ENCODE peak calls at places on chromosomes 16 and 17, in six cellular contexts. One of them, this sample, is unnamed. For H3K4me1, the result is how much of the 10 kb centered on the place peaks cover.

GRCh38 chr17:43823350-43824084 is 9.4 kb downstream of the MPP3 start:
- DNase-seq in pancreas: no peak
- DNase-seq in transverse colon: peak
- DNase-seq in GM23338: no peak
- DNase-seq in fibroblast of lung: no peak
- DNase-seq in prostate gland: peak
- DNase-seq in this sample: peak

GRCh38 chr17:80347948-80348351 is 67.0 kb upstream of the ENDOV start:
- DNase-seq in pancreas: no peak
- DNase-seq in transverse colon: no peak
- DNase-seq in GM23338: no peak
- DNase-seq in fibroblast of lung: no peak
- DNase-seq in prostate gland: no peak
- DNase-seq in this sample: no peak

GRCh38 chr17:48160177-48160967 is 52.8 kb downstream of the SNX11 start:
- DNase-seq in pancreas: peak
- DNase-seq in transverse colon: peak
- DNase-seq in GM23338: peak
- DNase-seq in fibroblast of lung: no peak
- DNase-seq in prostate gland: no peak
- DNase-seq in this sample: no peak

GRCh38 chr16:81036751-81037350 is 1.2 kb downstream of the ATMIN start:
- DNase-seq in pancreas: no peak
- DNase-seq in transverse colon: no peak
- DNase-seq in GM23338: no peak
- DNase-seq in fibroblast of lung: no peak
- DNase-seq in prostate gland: no peak
- DNase-seq in this sample: no peak

GRCh38 chr17:76140661-76141211 is 309 bp downstream of the FOXJ1 start:
- DNase-seq in pancreas: no peak
- DNase-seq in transverse colon: no peak
- DNase-seq in GM23338: peak
- DNase-seq in fibroblast of lung: no peak
- DNase-seq in prostate gland: no peak
- DNase-seq in this sample: no peak

GRCh38 chr16:15509051-15509592 is 74.7 kb downstream of the BMERB1 start:
- DNase-seq in pancreas: no peak
- DNase-seq in transverse colon: no peak
- DNase-seq in GM23338: peak
- DNase-seq in fibroblast of lung: no peak
- DNase-seq in prostate gland: no peak
- DNase-seq in this sample: peak

GRCh38 chr17:83125515-83126274 is 46.3 kb downstream of the METRNL start:
- DNase-seq in pancreas: no peak
- DNase-seq in transverse colon: peak
- DNase-seq in GM23338: no peak
- DNase-seq in fibroblast of lung: no peak
- DNase-seq in prostate gland: no peak
- DNase-seq in this sample: peak

GRCh38 chr17:78114831-78115723 is 13.5 kb downstream of the TMC6 start:
- DNase-seq in pancreas: no peak
- DNase-seq in transverse colon: no peak
- DNase-seq in GM23338: no peak
- DNase-seq in fibroblast of lung: no peak
- DNase-seq in prostate gland: peak
- DNase-seq in this sample: no peak

GRCh38 chr17:55664287-55664686 is 58.4 kb downstream of the TMEM100 start:
- DNase-seq in pancreas: no peak
- DNase-seq in transverse colon: no peak
- DNase-seq in GM23338: no peak
- DNase-seq in fibroblast of lung: no peak
- DNase-seq in prostate gland: no peak
- DNase-seq in this sample: no peak

GRCh38 chr16:1296688-1297412 is 12.6 kb upstream of the UBE2I start:
- DNase-seq in pancreas: peak
- DNase-seq in transverse colon: peak
- DNase-seq in GM23338: no peak
- DNase-seq in fibroblast of lung: no peak
- DNase-seq in prostate gland: peak
- DNase-seq in this sample: no peak

GRCh38 chr17:77435272-77436057 is 294.7 kb downstream of the SEC14L1 start:
- DNase-seq in pancreas: no peak
- DNase-seq in transverse colon: no peak
- DNase-seq in GM23338: no peak
- DNase-seq in fibroblast of lung: no peak
- DNase-seq in prostate gland: no peak
- DNase-seq in this sample: no peak

GRCh38 chr17:50388728-50389127 is 8.6 kb downstream of the LRRC59 start:
- DNase-seq in pancreas: no peak
- DNase-seq in transverse colon: no peak
- DNase-seq in GM23338: no peak
- DNase-seq in fibroblast of lung: no peak
- DNase-seq in prostate gland: no peak
- DNase-seq in this sample: no peak

GRCh38 chr17:79792984-79793923 is 3.6 kb downstream of the CBX8 start:
- DNase-seq in pancreas: no peak
- DNase-seq in transverse colon: no peak
- DNase-seq in GM23338: peak
- DNase-seq in fibroblast of lung: peak
- DNase-seq in prostate gland: no peak
- DNase-seq in this sample: no peak

GRCh38 chr17:63751806-63752205 is 10.2 kb upstream of the STRADA start:
- DNase-seq in pancreas: no peak
- DNase-seq in transverse colon: no peak
- DNase-seq in GM23338: no peak
- DNase-seq in fibroblast of lung: no peak
- DNase-seq in prostate gland: no peak
- DNase-seq in this sample: no peak

GRCh38 chr16:50407351-50407750 is 38.6 kb upstream of the BRD7 start:
- DNase-seq in pancreas: no peak
- DNase-seq in transverse colon: no peak
- DNase-seq in GM23338: peak
- DNase-seq in fibroblast of lung: no peak
- DNase-seq in prostate gland: no peak
- DNase-seq in this sample: no peak

GRCh38 chr17:7885357-7886226 is 3.0 kb upstream of the CHD3 start:
- DNase-seq in pancreas: peak
- DNase-seq in transverse colon: peak
- DNase-seq in GM23338: peak
- DNase-seq in fibroblast of lung: peak
- DNase-seq in prostate gland: peak
- DNase-seq in this sample: peak

GRCh38 chr17:725746-726145 is 6.7 kb upstream of the TLCD3A start:
- DNase-seq in pancreas: no peak
- DNase-seq in transverse colon: no peak
- DNase-seq in GM23338: no peak
- DNase-seq in fibroblast of lung: no peak
- DNase-seq in prostate gland: no peak
- DNase-seq in this sample: no peak

GRCh38 chr16:9090101-9090959 is 1.1 kb upstream of the HAPSTR1 start:
- DNase-seq in pancreas: peak
- DNase-seq in transverse colon: peak
- DNase-seq in GM23338: peak
- DNase-seq in fibroblast of lung: no peak
- DNase-seq in prostate gland: peak
- DNase-seq in this sample: no peak

GRCh38 chr17:2149934-2150333 is 95.0 kb downstream of the HIC1 start:
- DNase-seq in pancreas: no peak
- DNase-seq in transverse colon: no peak
- DNase-seq in GM23338: no peak
- DNase-seq in fibroblast of lung: no peak
- DNase-seq in prostate gland: no peak
- DNase-seq in this sample: no peak

GRCh38 chr17:75325827-75326586 is 36.8 kb upstream of the SLC25A19 start:
- DNase-seq in pancreas: no peak
- DNase-seq in transverse colon: no peak
- DNase-seq in GM23338: no peak
- DNase-seq in fibroblast of lung: no peak
- DNase-seq in prostate gland: no peak
- DNase-seq in this sample: no peak

GRCh38 chr17:6072611-6073010 is 2.4 kb downstream of the WSCD1 start:
- DNase-seq in pancreas: no peak
- DNase-seq in transverse colon: no peak
- DNase-seq in GM23338: no peak
- DNase-seq in fibroblast of lung: no peak
- DNase-seq in prostate gland: no peak
- DNase-seq in this sample: no peak

GRCh38 chr17:44496815-44497214 is 6.4 kb downstream of the GPATCH8 start:
- DNase-seq in pancreas: no peak
- DNase-seq in transverse colon: no peak
- DNase-seq in GM23338: no peak
- DNase-seq in fibroblast of lung: no peak
- DNase-seq in prostate gland: no peak
- DNase-seq in this sample: no peak

DNA sequence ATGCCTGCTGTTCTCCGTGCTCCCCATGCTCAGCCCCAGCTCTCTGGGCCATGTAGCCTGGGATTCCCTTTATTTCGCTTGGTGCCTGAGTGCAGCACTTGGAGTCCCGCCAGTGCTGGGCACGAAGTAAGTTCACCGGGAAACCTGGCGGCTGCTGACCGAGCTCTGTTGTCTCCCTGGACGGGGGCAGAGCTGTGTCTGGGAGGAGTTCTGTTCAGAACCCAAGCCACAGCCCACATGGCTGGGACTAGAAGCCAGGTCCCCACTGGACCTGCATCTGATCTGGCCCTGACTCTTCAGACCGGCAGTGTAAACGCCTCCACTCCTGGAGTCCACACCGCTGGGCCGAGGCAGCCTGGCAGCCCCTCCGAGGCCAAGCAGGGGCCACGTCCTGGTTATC is 37.5 kb upstream of the CIBAR2 start:
- DNase-seq in pancreas: no peak
- DNase-seq in transverse colon: no peak
- DNase-seq in GM23338: no peak
- DNase-seq in fibroblast of lung: no peak
- DNase-seq in prostate gland: peak
- DNase-seq in this sample: peak
- H3K4me1 ChIP-seq in pancreas: under half
- H3K4me1 ChIP-seq in transverse colon: under half
- H3K4me1 ChIP-seq in GM23338: under half
- H3K4me1 ChIP-seq in fibroblast of lung: under half
- H3K4me1 ChIP-seq in prostate gland: under half
- H3K4me1 ChIP-seq in this sample: under half

GRCh38 chr16:89864421-89864820 is 9.0 kb upstream of the TCF25 start:
- DNase-seq in pancreas: no peak
- DNase-seq in transverse colon: no peak
- DNase-seq in GM23338: no peak
- DNase-seq in fibroblast of lung: no peak
- DNase-seq in prostate gland: no peak
- DNase-seq in this sample: no peak
- H3K4me3 ChIP-seq in pancreas: no peak
- H3K4me3 ChIP-seq in transverse colon: no peak
- H3K4me3 ChIP-seq in GM23338: no peak
- H3K4me3 ChIP-seq in fibroblast of lung: no peak
- H3K4me3 ChIP-seq in prostate gland: no peak
- H3K4me3 ChIP-seq in this sample: no peak

GRCh38 chr17:81509048-81509686 is 3.4 kb downstream of the ACTG1 start:
- DNase-seq in pancreas: no peak
- DNase-seq in transverse colon: peak
- DNase-seq in GM23338: no peak
- DNase-seq in fibroblast of lung: peak
- DNase-seq in prostate gland: no peak
- DNase-seq in this sample: no peak
- H3K27ac ChIP-seq in pancreas: peak
- H3K27ac ChIP-seq in transverse colon: peak
- H3K27ac ChIP-seq in GM23338: peak
- H3K27ac ChIP-seq in fibroblast of lung: peak
- H3K27ac ChIP-seq in prostate gland: peak
- H3K27ac ChIP-seq in this sample: peak

GRCh38 chr17:28746611-28747045 is 2.8 kb downstream of the TRAF4 start:
- DNase-seq in pancreas: peak
- DNase-seq in transverse colon: peak
- DNase-seq in GM23338: peak
- DNase-seq in fibroblast of lung: no peak
- DNase-seq in prostate gland: no peak
- DNase-seq in this sample: no peak
- H3K4me1 ChIP-seq in pancreas: under half
- H3K4me1 ChIP-seq in transverse colon: half or more
- H3K4me1 ChIP-seq in GM23338: under half
- H3K4me1 ChIP-seq in fibroblast of lung: under half
- H3K4me1 ChIP-seq in prostate gland: under half
- H3K4me1 ChIP-seq in this sample: under half

This sample was measured in breast epithelium.